ENCODE peak calls at places on chromosomes 16 and 17, in ten cellular contexts. B, A, Z, R, G, K, U, I, M and Y are unnamed samples.

GRCh38 chr17:56172517-56172982 is 19.3 kb downstream of the ANKFN1 start:
- DNase-seq in B (peak), A (no peak), Z (no peak), R (no peak), G (peak), K (no peak), U (peak), I (no peak), M (no peak), Y (no peak)

GRCh38 chr17:76417499-76418143 is 33.2 kb downstream of the SPHK1 start:
- DNase-seq in B (no peak), A (no peak), Z (no peak), R (no peak), G (no peak), K (no peak), U (no peak), I (no peak), M (no peak), Y (no peak)

GRCh38 chr16:68275611-68276191 is 11.4 kb downstream of the SLC7A6 start:
- DNase-seq in B (no peak), A (no peak), Z (peak), R (no peak), G (no peak), K (no peak), U (no peak), I (no peak), M (no peak), Y (no peak)

GRCh38 chr17:62919388-62919787 is 46.6 kb upstream of the TANC2 start:
- DNase-seq in B (no peak), A (no peak), Z (no peak), R (no peak), G (no peak), K (no peak), U (peak), I (no peak), M (no peak), Y (no peak)

GRCh38 chr17:10210151-10210574 is 11.8 kb upstream of the GAS7 start:
- DNase-seq in B (no peak), A (no peak), Z (no peak), R (no peak), G (peak), K (peak), U (peak), I (no peak), M (peak), Y (no peak)

GRCh38 chr17:79741751-79742588 is 11.2 kb downstream of the ENPP7 start:
- DNase-seq in B (peak), A (peak), Z (peak), R (peak), G (peak), K (no peak), U (peak), I (peak), M (peak), Y (peak)

GRCh38 chr16:86872833-86873232 is 294.5 kb downstream of the FOXL1 start:
- DNase-seq in B (no peak), A (no peak), Z (no peak), R (no peak), G (no peak), K (no peak), U (no peak), I (no peak), M (no peak), Y (no peak)

GRCh38 chr16:63922563-63922962 is 1199.3 kb downstream of the CDH11 start:
- DNase-seq in B (no peak), A (no peak), Z (no peak), R (no peak), G (no peak), K (no peak), U (peak), I (no peak), M (no peak), Y (no peak)

GRCh38 chr16:14215941-14216340 is 144.8 kb downstream of the MRTFB start:
- DNase-seq in B (no peak), A (no peak), Z (no peak), R (no peak), G (no peak), K (no peak), U (no peak), I (no peak), M (no peak), Y (no peak)

GRCh38 chr16:85903576-85903975 is 4.6 kb downstream of the IRF8 start:
- DNase-seq in B (no peak), A (no peak), Z (no peak), R (no peak), G (no peak), K (no peak), U (no peak), I (no peak), M (no peak), Y (no peak)

GRCh38 chr17:42809250-42809649 is 10.6 kb downstream of the CNTD1 start:
- DNase-seq in B (no peak), A (peak), Z (no peak), R (no peak), G (no peak), K (no peak), U (peak), I (no peak), M (no peak), Y (peak)

GRCh38 chr17:47201168-47201567 is 8.0 kb upstream of the MYL4 start:
- DNase-seq in B (no peak), A (no peak), Z (no peak), R (no peak), G (no peak), K (no peak), U (no peak), I (no peak), M (no peak), Y (no peak)

GRCh38 chr17:68435876-68436842 is 21.1 kb downstream of the WIPI1 start:
- DNase-seq in B (peak), A (peak), Z (peak), R (peak), G (peak), K (no peak), U (peak), I (peak), M (peak), Y (peak)

GRCh38 chr16:79628501-79628975 is 28.0 kb upstream of the MAF start:
- DNase-seq in B (no peak), A (no peak), Z (peak), R (no peak), G (no peak), K (no peak), U (no peak), I (no peak), M (no peak), Y (no peak)

GRCh38 chr17:6636616-6637457 is 3.7 kb downstream of the KIAA0753 start:
- DNase-seq in B (no peak), A (no peak), Z (no peak), R (no peak), G (no peak), K (no peak), U (no peak), I (no peak), M (no peak), Y (no peak)

GRCh38 chr17:3049705-3050295 is 13.6 kb downstream of the OR1D5 start:
- DNase-seq in B (no peak), A (no peak), Z (no peak), R (no peak), G (no peak), K (no peak), U (peak), I (no peak), M (no peak), Y (no peak)

GRCh38 chr17:65071861-65072260 is 15.3 kb upstream of the GNA13 start:
- DNase-seq in B (no peak), A (no peak), Z (no peak), R (no peak), G (no peak), K (no peak), U (peak), I (no peak), M (no peak), Y (no peak)

GRCh38 chr17:57935833-57936807 is 19.1 kb downstream of the CUEDC1 start:
- DNase-seq in B (peak), A (peak), Z (no peak), R (peak), G (peak), K (no peak), U (peak), I (peak), M (no peak), Y (no peak)

GRCh38 chr17:17684901-17685774 is 3.9 kb downstream of the RAI1 start:
- DNase-seq in B (no peak), A (no peak), Z (no peak), R (no peak), G (peak), K (no peak), U (peak), I (no peak), M (no peak), Y (no peak)

GRCh38 chr17:80122026-80122575 is 20.7 kb downstream of the GAA start:
- DNase-seq in B (no peak), A (no peak), Z (no peak), R (no peak), G (no peak), K (no peak), U (no peak), I (no peak), M (no peak), Y (no peak)

GRCh38 chr17:3543453-3543852 is 14.2 kb downstream of the TRPV3 start:
- DNase-seq in B (no peak), A (peak), Z (no peak), R (no peak), G (no peak), K (no peak), U (no peak), I (no peak), M (no peak), Y (no peak)

GRCh38 chr16:72798212-72798611 is 249.7 kb downstream of the ZFHX3 start:
- DNase-seq in B (no peak), A (no peak), Z (no peak), R (no peak), G (no peak), K (no peak), U (no peak), I (no peak), M (no peak), Y (no peak)

GRCh38 chr16:27426423-27427408 is 24.7 kb downstream of the IL21R start:
- DNase-seq in B (no peak), A (no peak), Z (peak), R (no peak), G (peak), K (peak), U (peak), I (no peak), M (no peak), Y (no peak)

GRCh38 chr17:29051194-29051593 is 8.3 kb downstream of the PIPOX start:
- DNase-seq in B (no peak), A (no peak), Z (no peak), R (peak), G (no peak), K (no peak), U (no peak), I (no peak), M (no peak), Y (no peak)

GRCh38 chr17:18257747-18258355 is 687 bp downstream of the FLII start:
- DNase-seq in B (peak), A (peak), Z (peak), R (peak), G (peak), K (no peak), U (peak), I (peak), M (peak), Y (peak)

GRCh38 chr17:19626079-19626478 is 22.5 kb upstream of the ALDH3A2 start:
- DNase-seq in B (no peak), A (no peak), Z (no peak), R (no peak), G (no peak), K (no peak), U (no peak), I (no peak), M (no peak), Y (no peak)

GRCh38 chr16:54938351-54939346 is 8.0 kb downstream of the IRX5 start:
- DNase-seq in B (no peak), A (no peak), Z (no peak), R (peak), G (no peak), K (no peak), U (no peak), I (no peak), M (peak), Y (no peak)

GRCh38 chr16:86018487-86018886 is 119.5 kb downstream of the IRF8 start:
- DNase-seq in B (peak), A (no peak), Z (no peak), R (peak), G (no peak), K (no peak), U (peak), I (no peak), M (no peak), Y (no peak)

GRCh38 chr17:16880843-16881230 is 91.1 kb downstream of the TNFRSF13B start:
- DNase-seq in B (no peak), A (no peak), Z (no peak), R (no peak), G (no peak), K (no peak), U (no peak), I (no peak), M (no peak), Y (no peak)

GRCh38 chr17:17106716-17107115 is 64.5 kb downstream of the MPRIP start:
- DNase-seq in B (peak), A (no peak), Z (no peak), R (no peak), G (no peak), K (no peak), U (peak), I (no peak), M (no peak), Y (no peak)